ENCODE peak calls at places on chromosomes 11 and 22, in five cellular contexts. O is upper lobe of right lung, Q is psoas muscle, E is type B pancreatic cell, W is hepatocyte. D is an unnamed sample.

GRCh38 chr11:32396331-32396730 is 39.0 kb downstream of the WT1 start:
- DNase-seq in O (no peak), E (no peak), W (no peak), Q (no peak), D (no peak)

GRCh38 chr22:46649176-46650077 is 29.2 kb downstream of the GRAMD4 start:
- DNase-seq in Q (no peak), E (no peak), O (no peak), W (no peak), D (no peak)

GRCh38 chr11:14373941-14374646 is 15.1 kb upstream of the RRAS2 start:
- DNase-seq in Q (peak; percentile 68), O (no peak), E (no peak), W (no peak), D (peak; percentile 7)

GRCh38 chr11:73344191-73344607 is 32.0 kb upstream of the RELT start:
- DNase-seq in Q (no peak), O (no peak), W (no peak), E (no peak), D (no peak)

GRCh38 chr11:69123593-69124545 is 31.9 kb upstream of the SMIM38 start:
- DNase-seq in W (no peak), E (no peak), O (peak; percentile 66), Q (no peak), D (peak; percentile 53)

GRCh38 chr22:44404341-44405020 is 91.7 kb upstream of the SHISAL1 start:
- DNase-seq in Q (peak; percentile 34), W (no peak), E (no peak), O (peak; percentile 30), D (no peak)

GRCh38 chr11:1763336-1763795 is 361 bp downstream of the CTSD start:
- DNase-seq in O (no peak), Q (peak; percentile 61), E (no peak), W (no peak), D (no peak)

GRCh38 chr11:86955674-86956522 is 703 bp upstream of the FZD4 start:
- DNase-seq in E (peak; percentile 83), O (peak; percentile 92), W (peak; percentile 93), Q (peak; percentile 95), D (peak; percentile 76)

GRCh38 chr11:113494021-113494420 is 18.8 kb upstream of the DRD2 start:
- DNase-seq in E (no peak), W (no peak), O (no peak), Q (no peak), D (no peak)
- TF ChIP-seq CTCF in E (no peak), W (no peak), O (no peak), Q (no peak), D (no peak)

DNA sequence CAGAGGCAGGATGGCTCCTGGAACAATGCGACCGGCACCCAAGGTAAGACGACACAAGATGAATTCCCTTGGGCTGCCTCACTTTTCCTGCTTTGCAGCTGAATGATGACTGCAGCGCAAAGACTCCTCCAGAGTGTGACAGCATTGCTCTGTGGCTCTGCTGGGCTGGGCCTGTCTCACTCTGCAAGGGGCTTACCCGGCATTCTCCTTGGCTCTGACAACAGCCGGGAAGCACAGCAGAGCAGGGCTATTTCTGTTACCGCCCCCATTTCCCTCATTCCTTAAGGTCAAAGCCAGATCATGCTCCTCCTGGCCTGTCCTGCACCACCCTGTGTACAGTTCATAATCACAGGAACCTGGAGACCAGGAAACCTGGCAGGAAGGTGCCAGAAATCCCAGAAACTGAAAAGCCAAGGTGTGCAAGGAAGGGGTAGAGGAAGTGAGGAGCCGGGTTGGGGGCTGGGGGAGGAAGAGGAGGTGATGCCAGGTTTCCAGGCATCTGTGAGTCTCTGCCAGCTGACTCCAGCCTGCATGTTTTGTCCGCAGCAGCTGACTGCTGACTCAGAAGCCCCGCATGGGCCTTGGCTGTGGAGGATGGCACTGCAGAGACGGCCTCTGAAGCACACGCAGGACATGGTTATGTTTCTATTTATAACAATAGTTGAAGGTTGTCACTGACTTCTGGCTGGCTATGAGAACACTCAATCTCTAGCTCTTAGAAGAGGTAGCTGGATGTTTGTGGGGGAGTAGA is 113.6 kb downstream of the MICAL3 start:
- DNase-seq in O (no peak), E (no peak), W (peak; percentile 81), Q (peak; percentile 93), D (no peak)
- TF ChIP-seq CTCF in O (peak; percentile 17), E (no peak), W (peak; percentile 53), Q (peak; percentile 23), D (no peak)

GRCh38 chr22:50699754-50700386 is 27.2 kb downstream of the SHANK3 start:
- DNase-seq in W (peak; percentile 49), E (no peak), O (peak; percentile 57), Q (peak; percentile 16), D (no peak)
- TF ChIP-seq CTCF in W (peak; percentile 32), E (peak; percentile 36), O (no peak), Q (peak; percentile 5), D (no peak)

DNA sequence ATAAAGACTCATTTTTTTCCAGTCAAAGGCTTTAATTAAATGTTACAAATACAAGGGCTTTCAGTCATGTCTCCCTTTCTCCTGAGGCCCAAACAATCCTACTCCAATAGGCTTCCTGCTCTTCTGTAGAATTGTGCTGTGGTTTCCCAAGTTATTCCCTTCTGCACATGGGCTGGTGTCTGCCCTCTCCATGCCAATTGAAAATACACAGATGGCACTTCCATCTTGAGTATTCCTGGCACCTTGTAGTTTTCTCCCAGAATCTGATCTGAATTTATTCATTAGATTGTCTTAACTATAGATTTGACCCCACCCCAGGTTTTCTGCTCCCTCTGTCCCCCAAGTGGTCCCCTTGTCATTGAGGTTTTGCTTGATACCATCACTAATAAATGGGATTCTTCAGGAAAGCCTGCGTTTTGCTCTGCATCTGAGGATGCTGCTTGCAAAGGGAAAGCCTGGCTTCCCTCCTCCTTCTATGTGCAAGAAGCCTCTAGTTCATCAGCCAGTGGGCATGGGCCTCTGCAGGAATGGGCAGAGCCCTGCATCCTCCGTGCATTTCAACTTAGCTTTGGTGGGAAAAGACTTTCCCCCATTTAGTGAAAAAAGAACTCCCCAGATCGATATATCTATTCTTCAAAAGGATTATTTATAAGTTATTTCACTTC is 926.7 kb downstream of the NTM start:
- DNase-seq in O (no peak), W (no peak), E (no peak), Q (no peak), D (no peak)
- TF ChIP-seq CTCF in O (no peak), W (no peak), E (no peak), Q (no peak), D (no peak)

DNA sequence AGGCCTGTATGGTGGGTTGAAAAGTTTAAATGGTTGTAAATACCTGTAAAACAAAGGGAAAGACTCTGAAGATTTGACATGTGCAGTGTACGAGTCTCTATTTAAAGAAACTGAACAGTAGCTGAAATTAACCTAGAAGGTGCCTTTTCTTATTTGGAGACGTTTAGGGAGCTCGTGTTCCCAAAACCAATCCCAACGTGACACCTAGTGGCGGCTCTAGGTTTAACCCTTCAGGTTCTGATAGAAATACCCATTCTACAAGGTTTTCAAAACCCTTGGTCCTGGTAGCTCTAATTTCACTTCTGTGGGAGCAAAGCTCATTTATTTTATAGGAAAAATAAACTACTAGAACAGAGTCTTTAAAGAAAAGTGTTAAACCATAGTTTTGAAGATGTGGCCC is 258.3 kb downstream of the LRRC4C start:
- DNase-seq in Q (no peak), O (no peak), E (no peak), W (peak; percentile 49), D (peak; percentile 4)
- TF ChIP-seq CTCF in Q (no peak), O (peak; percentile 30), E (peak; percentile 88), W (peak; percentile 61), D (no peak)

GRCh38 chr22:28771195-28771791 is 1.2 kb upstream of the CCDC117 start:
- DNase-seq in O (no peak), E (no peak), W (no peak), Q (no peak), D (no peak)

GRCh38 chr22:28774378-28774777 is 1.9 kb downstream of the CCDC117 start:
- DNase-seq in E (no peak), O (no peak), Q (no peak), W (no peak), D (no peak)

GRCh38 chr22:28769394-28770085 is 3.0 kb upstream of the CCDC117 start:
- DNase-seq in W (no peak), O (no peak), E (no peak), Q (no peak), D (no peak)

GRCh38 chr22:28773461-28773867 is 969 bp downstream of the CCDC117 start:
- DNase-seq in Q (no peak), O (no peak), E (no peak), W (no peak), D (no peak)

DNA sequence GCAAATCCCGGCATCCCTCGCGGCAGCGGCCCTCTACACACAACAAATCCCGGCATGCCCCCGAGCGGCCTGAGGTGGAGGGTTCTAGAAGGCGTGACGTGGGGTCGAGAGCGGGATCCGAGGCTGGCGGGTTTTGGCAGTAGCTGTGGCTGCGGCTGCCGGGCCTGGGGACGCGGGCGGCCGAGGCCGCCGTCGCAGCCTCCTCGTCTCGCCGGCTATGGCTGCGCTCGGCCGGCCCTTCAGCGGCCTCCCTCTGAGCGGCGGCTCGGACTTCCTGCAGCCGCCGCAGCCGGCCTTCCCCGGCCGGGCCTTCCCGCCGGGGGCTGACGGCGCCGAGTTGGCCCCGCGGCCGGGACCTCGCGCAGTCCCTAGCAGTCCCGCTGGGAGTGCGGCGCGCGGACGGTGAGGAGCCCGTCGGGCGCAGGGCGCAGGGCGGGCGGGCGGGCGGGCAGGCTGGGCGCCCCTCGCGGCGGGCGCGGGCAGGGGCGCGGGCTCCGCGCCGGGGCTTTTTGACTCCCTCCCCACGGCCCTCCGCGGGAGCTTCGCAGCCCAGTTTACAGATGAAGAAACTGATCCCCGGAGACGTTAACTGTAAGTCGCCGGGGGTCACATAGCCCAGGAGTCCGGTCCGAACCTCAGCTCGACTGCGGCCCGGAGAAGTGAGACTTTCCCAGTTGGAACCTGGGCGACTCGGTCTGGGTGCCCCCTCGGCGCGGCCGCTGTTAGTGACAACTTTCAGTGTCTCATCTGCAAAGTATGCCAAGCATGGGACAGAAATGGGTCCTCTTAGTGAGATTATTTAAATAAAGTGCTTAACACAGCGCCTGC is at the start of gene CCDC117:
- DNase-seq in O (peak; percentile 98), Q (peak; percentile 97), W (peak; percentile 97), E (peak; percentile 95), D (peak; percentile 92)
- TF ChIP-seq CTCF in O (peak; percentile 22), Q (peak; percentile 59), W (peak; percentile 12), E (peak; percentile 57), D (peak; percentile 14)

GRCh38 chr11:12155696-12156095 is 45.3 kb downstream of the MICAL2 start:
- DNase-seq in E (no peak), Q (no peak), W (no peak), O (no peak), D (no peak)
- TF ChIP-seq CTCF in E (no peak), Q (no peak), W (no peak), O (no peak), D (no peak)

GRCh38 chr22:22756109-22756508 is 111.7 kb downstream of the GGTLC2 start:
- DNase-seq in W (no peak), Q (no peak), E (no peak), O (no peak), D (no peak)
- TF ChIP-seq CTCF in W (no peak), Q (no peak), E (no peak), O (no peak), D (no peak)

D was measured in Calu3.